ENCODE peak calls at places on chromosome 1, in four cellular contexts. One of them, this sample, is unnamed.

GRCh38 chr1:162977944-162978568 is 91.1 kb upstream of the RGS4 start:
- DNase-seq in HFF-Myc: peak
- DNase-seq in HL-60: no peak
- DNase-seq in tibial artery: no peak
- DNase-seq in this sample: no peak

GRCh38 chr1:173818459-173818858 is 6.0 kb upstream of the DARS2 start:
- DNase-seq in HFF-Myc: no peak
- DNase-seq in HL-60: no peak
- DNase-seq in tibial artery: no peak
- DNase-seq in this sample: no peak

GRCh38 chr1:181112071-181112929 is 23.8 kb downstream of the IER5 start:
- DNase-seq in HFF-Myc: peak
- DNase-seq in HL-60: peak
- DNase-seq in tibial artery: peak
- DNase-seq in this sample: peak

GRCh38 chr1:158675563-158675962 is 11.0 kb downstream of the SPTA1 start:
- DNase-seq in HFF-Myc: no peak
- DNase-seq in HL-60: no peak
- DNase-seq in tibial artery: no peak
- DNase-seq in this sample: no peak

GRCh38 chr1:241591736-241592135 is 48.4 kb downstream of the CHML start:
- DNase-seq in HFF-Myc: no peak
- DNase-seq in HL-60: no peak
- DNase-seq in tibial artery: no peak
- DNase-seq in this sample: no peak

GRCh38 chr1:207883104-207883651 is 27.7 kb downstream of the CD34 start:
- DNase-seq in HFF-Myc: no peak
- DNase-seq in HL-60: no peak
- DNase-seq in tibial artery: no peak
- DNase-seq in this sample: no peak

GRCh38 chr1:8595919-8596318 is 221.5 kb downstream of the RERE start:
- DNase-seq in HFF-Myc: no peak
- DNase-seq in HL-60: no peak
- DNase-seq in tibial artery: no peak
- DNase-seq in this sample: no peak

GRCh38 chr1:84344286-84344685 is 42.8 kb downstream of the SAMD13 start:
- DNase-seq in HFF-Myc: no peak
- DNase-seq in HL-60: no peak
- DNase-seq in tibial artery: no peak
- DNase-seq in this sample: no peak

GRCh38 chr1:36570478-36571060 is 87.9 kb upstream of the CSF3R start:
- DNase-seq in HFF-Myc: no peak
- DNase-seq in HL-60: no peak
- DNase-seq in tibial artery: no peak
- DNase-seq in this sample: no peak

GRCh38 chr1:940121-941026 is 16.7 kb downstream of the SAMD11 start:
- DNase-seq in HFF-Myc: no peak
- DNase-seq in HL-60: no peak
- DNase-seq in tibial artery: peak
- DNase-seq in this sample: no peak
- TF ChIP-seq CTCF in HFF-Myc: no peak
- TF ChIP-seq CTCF in HL-60: no peak
- TF ChIP-seq CTCF in tibial artery: no peak
- TF ChIP-seq CTCF in this sample: no peak

GRCh38 chr1:67807282-67807681 is 26.0 kb downstream of the GNG12 start:
- DNase-seq in HFF-Myc: no peak
- DNase-seq in HL-60: no peak
- DNase-seq in tibial artery: no peak
- DNase-seq in this sample: no peak

GRCh38 chr1:67803380-67804279 is 29.6 kb downstream of the GNG12 start:
- DNase-seq in HFF-Myc: no peak
- DNase-seq in HL-60: no peak
- DNase-seq in tibial artery: no peak
- DNase-seq in this sample: no peak

GRCh38 chr1:67802565-67802964 is 30.7 kb downstream of the GNG12 start:
- DNase-seq in HFF-Myc: no peak
- DNase-seq in HL-60: no peak
- DNase-seq in tibial artery: no peak
- DNase-seq in this sample: no peak

GRCh38 chr1:67801903-67802302 is 31.4 kb downstream of the GNG12 start:
- DNase-seq in HFF-Myc: no peak
- DNase-seq in HL-60: no peak
- DNase-seq in tibial artery: no peak
- DNase-seq in this sample: no peak

DNA sequence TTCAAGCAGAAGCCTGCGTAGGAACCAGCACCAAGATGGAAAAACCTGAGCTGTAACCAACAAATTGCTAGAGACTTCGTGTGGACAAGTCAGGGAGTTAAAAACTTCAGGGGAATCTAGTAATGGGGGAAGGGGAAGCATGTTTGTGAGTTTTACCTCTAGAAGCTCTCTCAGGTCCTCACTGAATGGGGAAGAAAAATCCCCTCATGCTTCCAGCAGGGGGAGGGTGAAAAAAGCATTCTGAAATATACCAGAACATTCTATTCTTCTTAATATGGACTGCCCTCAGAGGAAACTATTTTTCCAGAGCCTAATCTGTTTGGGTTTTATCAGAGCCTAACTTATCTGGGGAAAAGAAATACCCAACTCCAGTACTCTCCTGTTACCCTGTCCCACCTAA is 28.6 kb downstream of the GNG12 start:
- DNase-seq in HFF-Myc: no peak
- DNase-seq in HL-60: no peak
- DNase-seq in tibial artery: no peak
- DNase-seq in this sample: no peak
- TF ChIP-seq CTCF in HFF-Myc: peak
- TF ChIP-seq CTCF in HL-60: no peak
- TF ChIP-seq CTCF in tibial artery: no peak
- TF ChIP-seq CTCF in this sample: no peak

DNA sequence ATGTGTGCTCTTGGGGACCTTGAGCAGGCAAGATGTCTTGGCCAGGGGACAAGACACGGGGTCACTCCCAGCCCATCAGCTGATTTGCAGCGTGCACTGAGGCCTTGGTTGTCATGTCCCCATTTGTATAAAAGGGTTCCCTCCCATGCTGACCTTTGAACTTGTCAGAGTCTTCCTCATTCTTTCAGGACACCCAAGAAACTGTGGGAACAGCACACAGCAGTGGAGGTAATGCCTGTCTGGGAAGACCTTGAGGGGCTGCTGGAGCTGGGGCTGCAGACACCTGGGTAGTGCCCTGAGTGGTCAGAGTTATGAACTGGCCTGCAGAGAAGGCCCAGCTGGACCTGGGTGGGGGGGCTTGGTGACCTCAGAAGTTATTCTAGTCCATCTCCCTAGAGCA is 46.4 kb downstream of the FAAH start:
- DNase-seq in HFF-Myc: no peak
- DNase-seq in HL-60: no peak
- DNase-seq in tibial artery: no peak
- DNase-seq in this sample: no peak
- TF ChIP-seq CTCF in HFF-Myc: no peak
- TF ChIP-seq CTCF in HL-60: no peak
- TF ChIP-seq CTCF in tibial artery: no peak
- TF ChIP-seq CTCF in this sample: no peak

GRCh38 chr1:29698033-29698432 is 461.7 kb downstream of the PTPRU start:
- DNase-seq in HFF-Myc: peak
- DNase-seq in HL-60: peak
- DNase-seq in tibial artery: no peak
- DNase-seq in this sample: no peak
- TF ChIP-seq CTCF in HFF-Myc: peak
- TF ChIP-seq CTCF in HL-60: no peak
- TF ChIP-seq CTCF in tibial artery: peak
- TF ChIP-seq CTCF in this sample: no peak

DNA sequence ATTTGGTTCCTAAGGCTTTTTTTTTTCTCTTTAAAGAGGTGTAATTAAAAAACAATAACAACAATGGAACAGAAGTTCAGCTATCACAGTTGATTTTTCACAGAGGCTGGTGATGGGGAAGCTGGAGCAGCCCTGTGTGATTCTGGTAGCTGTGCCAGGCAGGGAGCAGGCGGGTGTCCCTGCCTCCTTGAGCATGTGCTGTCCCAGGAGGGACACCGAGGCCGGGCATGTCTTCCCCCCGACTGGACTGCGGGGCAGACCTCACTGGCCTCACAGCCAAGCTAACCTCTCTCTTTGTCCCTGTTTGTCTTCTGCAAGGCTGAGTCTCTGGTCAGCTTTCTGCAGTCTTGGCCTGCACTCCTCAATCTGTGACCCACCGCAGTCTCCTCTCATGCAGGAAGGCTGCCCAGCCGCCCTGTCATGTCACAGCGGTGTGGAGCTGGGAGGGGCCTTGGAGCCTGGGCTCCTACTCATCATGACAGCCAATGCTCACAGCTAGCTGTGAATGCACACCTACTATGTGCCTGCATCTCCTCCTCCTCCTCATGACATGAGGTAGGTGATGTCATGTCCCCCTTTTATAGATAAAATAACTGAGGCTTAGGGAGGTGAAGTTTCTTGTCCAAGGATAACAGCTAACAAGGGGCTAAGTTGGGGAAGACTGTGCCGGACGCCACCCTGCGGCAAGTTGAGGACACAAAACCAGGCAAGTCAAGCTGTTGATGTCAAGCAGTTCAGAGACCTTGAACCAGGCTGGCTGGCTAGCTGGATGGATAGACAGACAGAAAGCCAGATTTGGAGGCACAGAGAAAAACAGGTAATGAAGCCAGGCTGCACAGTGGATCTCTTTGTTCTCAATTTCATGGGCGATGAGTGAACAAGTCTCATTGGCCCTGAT is 10.2 kb upstream of the ACTL8 start:
- DNase-seq in HFF-Myc: no peak
- DNase-seq in HL-60: no peak
- DNase-seq in tibial artery: no peak
- DNase-seq in this sample: no peak
- TF ChIP-seq CTCF in HFF-Myc: no peak
- TF ChIP-seq CTCF in HL-60: no peak
- TF ChIP-seq CTCF in tibial artery: no peak
- TF ChIP-seq CTCF in this sample: no peak

This sample was measured in omental fat pad.